ENCODE peak calls at places on chromosomes 3 and 15, in four cellular contexts. W is IMR-90, P is AG10803, Z is choroid plexus epithelial cell. M is an unnamed sample.
A peak's percentile ranks its signal among the peaks of the same experiment; 100 is the strongest.

GRCh38 chr3:53890726-53891499 is 746 bp downstream of the SELENOK start:
- DNase-seq in P (no peak), Z (peak; percentile 46), W (peak; percentile 42), M (no peak)

GRCh38 chr3:129445472-129445871 is 5.4 kb downstream of the IFT122 start:
- DNase-seq in W (no peak), Z (no peak), P (no peak), M (no peak)

GRCh38 chr3:7875858-7876442 is 625.7 kb upstream of the LMCD1 start:
- DNase-seq in P (no peak), Z (peak; percentile 41), W (no peak), M (no peak)

GRCh38 chr3:176595307-176595706 is 602.0 kb downstream of the TBL1XR1 start:
- DNase-seq in P (no peak), W (peak; percentile 24), Z (peak; percentile 64), M (no peak)

GRCh38 chr3:64385256-64385655 is 160.0 kb upstream of the PRICKLE2 start:
- DNase-seq in P (no peak), W (no peak), Z (no peak), M (no peak)

GRCh38 chr15:99918072-99918471 is 184.8 kb upstream of the LYSMD4 start:
- DNase-seq in P (no peak), W (no peak), Z (no peak), M (no peak)

GRCh38 chr3:95134693-95135375 is 1072.0 kb downstream of the NSUN3 start:
- DNase-seq in W (no peak), P (no peak), Z (peak; percentile 1), M (no peak)

GRCh38 chr15:70910958-70911357 is 18.3 kb downstream of the LRRC49 start:
- DNase-seq in P (no peak), W (no peak), Z (no peak), M (no peak)

GRCh38 chr3:119690043-119690656 is 12.7 kb upstream of the CFAP91 start:
- DNase-seq in W (peak; percentile 49), Z (peak; percentile 67), P (peak; percentile 36), M (no peak)

GRCh38 chr3:46713898-46714552 is 3.6 kb downstream of the PRSS50 start:
- DNase-seq in P (no peak), Z (no peak), W (no peak), M (no peak)

GRCh38 chr15:45862034-45862433 is 227.2 kb downstream of the SQOR start:
- DNase-seq in Z (no peak), P (peak; percentile 11), W (no peak), M (no peak)

GRCh38 chr15:82909080-82909815 is 43.3 kb downstream of the HOMER2 start:
- DNase-seq in Z (no peak), W (no peak), P (no peak), M (no peak)

GRCh38 chr15:45129651-45130129 is at the start of the genes DUOX1 and DUOXA1:
- DNase-seq in W (no peak), P (no peak), Z (no peak), M (no peak)

GRCh38 chr15:39239562-39239961 is 341.3 kb upstream of the THBS1 start:
- DNase-seq in P (peak; percentile 74), Z (peak; percentile 40), W (peak; percentile 84), M (no peak)

GRCh38 chr15:75350601-75351331 is 3.9 kb downstream of the NEIL1 start:
- DNase-seq in P (peak; percentile 50), Z (no peak), W (no peak), M (no peak)

GRCh38 chr15:33994005-33994615 is 25.8 kb downstream of the CHRM5 start:
- DNase-seq in W (peak; percentile 51), Z (peak; percentile 79), P (peak; percentile 18), M (no peak)

GRCh38 chr15:73882761-73883419 is 9.5 kb downstream of the TBC1D21 start:
- DNase-seq in W (no peak), Z (no peak), P (no peak), M (no peak)

GRCh38 chr15:101307048-101307896 is 12.2 kb upstream of the SNRPA1 start:
- DNase-seq in W (no peak), Z (no peak), P (no peak), M (no peak)

GRCh38 chr3:58539636-58540035 is 2.6 kb upstream of the ACOX2 start:
- DNase-seq in W (peak; percentile 19), P (no peak), Z (no peak), M (no peak)

GRCh38 chr3:197001972-197002700 is 27.5 kb downstream of the MELTF start:
- DNase-seq in P (no peak), W (no peak), Z (peak; percentile 24), M (no peak)

GRCh38 chr3:72055436-72055835 is 270.5 kb upstream of the PROK2 start:
- DNase-seq in W (no peak), Z (no peak), P (no peak), M (no peak)

GRCh38 chr3:24237971-24238767 is 256.5 kb downstream of the THRB start:
- DNase-seq in P (peak; percentile 99), W (peak; percentile 89), Z (peak; percentile 93), M (no peak)

GRCh38 chr15:50330921-50331320 is 24.1 kb downstream of the GABPB1 start:
- DNase-seq in W (peak; percentile 38), Z (peak; percentile 51), P (peak; percentile 16), M (no peak)

GRCh38 chr15:54082836-54083492 is 104.7 kb downstream of the UNC13C start:
- DNase-seq in Z (peak; percentile 12), P (no peak), W (peak; percentile 0), M (no peak)

GRCh38 chr15:89494941-89495637 is 1.3 kb downstream of the RHCG start:
- DNase-seq in Z (peak; percentile 34), W (no peak), P (no peak), M (no peak)

GRCh38 chr3:135995766-135996165 is 30.2 kb downstream of the PPP2R3A start:
- DNase-seq in P (no peak), W (peak; percentile 70), Z (no peak), M (no peak)

GRCh38 chr3:71723452-71724170 is 1.6 kb downstream of the EIF4E3 start:
- DNase-seq in Z (no peak), P (no peak), W (no peak), M (no peak)

GRCh38 chr15:90660195-90660995 is 56.8 kb upstream of the BLM start:
- DNase-seq in Z (peak; percentile 94), P (peak; percentile 90), W (peak; percentile 91), M (no peak)

GRCh38 chr3:144182501-144182900 is 210.9 kb downstream of the DIPK2A start:
- DNase-seq in Z (no peak), W (no peak), P (no peak), M (no peak)

GRCh38 chr15:78605201-78605600 is 15.6 kb downstream of the CHRNA3 start:
- DNase-seq in P (no peak), Z (no peak), W (no peak), M (no peak)
- TF ChIP-seq CTCF in P (no peak), Z (no peak), W (no peak), M (no peak)

GRCh38 chr3:194111336-194111735 is 24.6 kb upstream of the HES1 start:
- DNase-seq in P (no peak), Z (no peak), W (no peak), M (no peak)
- TF ChIP-seq CTCF in P (no peak), Z (no peak), W (no peak), M (no peak)

GRCh38 chr15:94154255-94154654 is 77.1 kb upstream of the MCTP2 start:
- DNase-seq in P (no peak), W (no peak), Z (no peak), M (no peak)
- TF ChIP-seq CTCF in P (peak; percentile 5), W (no peak), Z (no peak), M (no peak)

DNA sequence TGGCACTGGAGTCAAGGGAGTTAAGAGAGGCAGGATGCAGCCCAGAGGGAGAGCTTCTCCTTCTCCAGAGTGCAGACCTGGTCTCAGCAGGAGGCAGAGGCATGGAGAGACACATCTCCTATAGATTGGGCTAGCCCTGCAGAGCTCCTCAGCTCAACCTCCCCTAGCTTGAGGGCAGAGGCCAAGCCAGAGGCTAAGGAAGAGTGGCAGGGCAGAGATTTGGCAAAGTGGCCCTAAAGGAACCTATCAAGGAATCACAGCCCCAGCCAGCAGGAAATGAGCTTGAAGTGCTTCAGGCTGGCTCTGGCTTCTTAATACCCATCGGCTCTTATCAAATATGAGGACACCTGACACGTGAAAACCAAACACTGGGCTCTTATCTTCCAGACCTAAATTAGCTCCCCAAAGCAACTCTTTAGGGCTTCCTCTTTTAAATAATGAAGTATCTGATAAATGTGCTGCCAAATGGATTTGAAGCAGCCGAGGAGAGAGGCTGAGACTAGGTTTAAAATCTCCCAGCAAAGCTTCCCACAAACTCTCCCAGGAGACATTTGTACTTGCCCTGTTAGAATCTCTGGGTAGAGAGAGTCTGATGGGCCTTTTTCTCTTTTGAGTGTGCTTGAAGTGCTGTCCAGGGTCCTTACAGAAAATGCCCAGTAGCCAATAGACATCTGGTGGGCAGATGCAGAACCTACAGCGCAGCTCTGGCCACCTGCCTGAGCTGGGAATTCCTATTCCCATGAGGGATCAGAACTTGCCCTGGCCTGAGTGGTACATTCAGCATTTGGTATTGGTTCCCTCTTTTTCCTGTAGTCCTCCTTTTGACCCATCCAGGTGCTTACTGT is 271.4 kb downstream of the CLSTN2 start:
- DNase-seq in W (peak; percentile 18), Z (peak; percentile 51), P (peak; percentile 60), M (no peak)
- TF ChIP-seq CTCF in W (no peak), Z (peak; percentile 38), P (no peak), M (no peak)

GRCh38 chr3:153669527-153669926 is 451.7 kb upstream of the ARHGEF26 start:
- DNase-seq in P (no peak), W (no peak), Z (no peak), M (no peak)
- TF ChIP-seq CTCF in P (no peak), W (peak; percentile 2), Z (peak; percentile 18), M (no peak)

DNA sequence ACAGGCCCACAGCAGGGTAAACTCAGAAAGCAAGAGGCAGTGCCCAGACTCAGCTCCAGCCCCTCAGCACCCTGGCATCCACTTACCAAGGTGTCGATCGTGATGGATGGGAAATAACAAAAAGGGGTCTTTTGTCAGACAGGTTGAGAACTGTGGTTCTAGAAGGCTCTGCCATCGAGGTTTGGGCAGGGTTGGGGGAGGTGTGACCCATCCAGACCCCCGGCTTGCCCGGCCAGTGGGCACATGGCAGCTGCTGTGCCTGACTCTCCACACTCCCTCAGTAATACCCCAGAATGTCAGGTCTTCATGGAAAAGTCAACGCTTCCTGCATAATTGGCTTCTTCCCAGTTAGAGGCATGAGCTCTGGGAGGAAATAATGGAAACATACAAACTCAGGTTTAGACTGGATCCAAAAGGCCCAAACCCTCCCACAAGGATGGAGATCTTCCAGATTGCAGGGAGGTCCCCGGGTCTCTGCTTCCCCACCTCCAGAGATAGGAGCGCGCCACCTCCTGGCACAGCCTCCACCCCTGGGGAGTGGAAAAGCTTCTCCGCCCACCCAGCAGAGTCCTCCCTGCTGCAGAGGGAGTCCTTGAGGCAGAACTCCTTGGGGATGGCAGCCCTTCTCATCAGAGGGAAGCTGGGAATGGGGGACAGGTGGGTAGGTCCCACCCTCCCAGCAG is 149.8 kb upstream of the IQSEC1 start:
- DNase-seq in W (no peak), Z (no peak), P (no peak), M (no peak)
- TF ChIP-seq CTCF in W (no peak), Z (no peak), P (no peak), M (no peak)

M was measured in omental fat pad.